ENCODE peak calls at places on chromosomes 5 and 9, in six cellular contexts. L is fibroblast of the aortic adventitia, D is AG04450, M is SK-N-SH, R is Peyer's patch, C is ovary. Y is an unnamed sample.

GRCh38 chr9:129379181-129379836 is 201.2 kb upstream of the IER5L start:
- DNase-seq in L (no peak), D (no peak), M (no peak), R (no peak), C (no peak), Y (no peak)

GRCh38 chr9:26802921-26803320 is 89.7 kb downstream of the CAAP1 start:
- DNase-seq in L (no peak), D (no peak), M (no peak), R (no peak), C (no peak), Y (no peak)

GRCh38 chr5:109105631-109106267 is 304.0 kb downstream of the PJA2 start:
- DNase-seq in L (peak), D (peak), M (peak), R (no peak), C (no peak), Y (peak)

GRCh38 chr5:103057208-103058130 is 62.5 kb downstream of the GIN1 start:
- DNase-seq in L (peak), D (no peak), M (no peak), R (no peak), C (no peak), Y (no peak)

GRCh38 chr5:151628112-151628823 is 37.1 kb upstream of the FAT2 start:
- DNase-seq in L (peak), D (no peak), M (no peak), R (no peak), C (no peak), Y (peak)

GRCh38 chr5:22557251-22557650 is 295.9 kb downstream of the CDH12 start:
- DNase-seq in L (no peak), D (no peak), M (no peak), R (no peak), C (no peak), Y (no peak)

GRCh38 chr5:134466241-134467069 is 54.8 kb upstream of the CDKN2AIPNL start:
- DNase-seq in L (peak), D (no peak), M (peak), R (peak), C (peak), Y (peak)

GRCh38 chr9:738209-738915 is 103.1 kb upstream of the DMRT1 start:
- DNase-seq in L (peak), D (peak), M (no peak), R (no peak), C (no peak), Y (peak)

GRCh38 chr5:1510631-1511030 is 13.1 kb downstream of the LPCAT1 start:
- DNase-seq in L (no peak), D (no peak), M (no peak), R (peak), C (no peak), Y (no peak)

GRCh38 chr5:93346301-93346700 is 234.7 kb downstream of the NR2F1-AS1 start:
- DNase-seq in L (no peak), D (no peak), M (no peak), R (no peak), C (no peak), Y (peak)

GRCh38 chr9:694499-695154 is 146.9 kb upstream of the DMRT1 start:
- DNase-seq in L (peak), D (peak), M (no peak), R (no peak), C (no peak), Y (peak)

GRCh38 chr5:36646507-36647023 is 40.2 kb downstream of the SLC1A3 start:
- DNase-seq in L (no peak), D (no peak), M (no peak), R (no peak), C (no peak), Y (no peak)

GRCh38 chr5:139660916-139661814 is 13.0 kb downstream of the CXXC5 start:
- DNase-seq in L (peak), D (peak), M (peak), R (no peak), C (peak), Y (peak)

GRCh38 chr9:90988318-90988717 is 186.7 kb downstream of the SYK start:
- DNase-seq in L (no peak), D (no peak), M (no peak), R (no peak), C (no peak), Y (no peak)

GRCh38 chr5:176762489-176762888 is 47.9 kb upstream of the UNC5A start:
- DNase-seq in L (no peak), D (no peak), M (no peak), R (no peak), C (no peak), Y (no peak)

GRCh38 chr5:132294728-132295504 is 722 bp downstream of the SLC22A4 start:
- DNase-seq in L (peak), D (no peak), M (no peak), R (peak), C (peak), Y (peak)

GRCh38 chr9:4994166-4994890 is 9.3 kb downstream of the JAK2 start:
- DNase-seq in L (no peak), D (no peak), M (no peak), R (no peak), C (no peak), Y (no peak)

GRCh38 chr5:140882591-140882899 is 621 bp downstream of the PCDHA13 start:
- DNase-seq in L (no peak), D (no peak), M (peak), R (no peak), C (no peak), Y (no peak)

GRCh38 chr5:115568668-115569067 is 24.1 kb upstream of the FEM1C start:
- DNase-seq in L (no peak), D (no peak), M (no peak), R (no peak), C (no peak), Y (no peak)

GRCh38 chr5:149011084-149011483 is 51.8 kb downstream of the SH3TC2 start:
- DNase-seq in L (peak), D (no peak), M (no peak), R (no peak), C (no peak), Y (peak)

GRCh38 chr5:35926389-35927051 is 11.9 kb downstream of the CAPSL start:
- DNase-seq in L (peak), D (no peak), M (peak), R (no peak), C (no peak), Y (peak)

GRCh38 chr9:38619556-38620447 is 594 bp downstream of the ANKRD18A start:
- DNase-seq in L (no peak), D (no peak), M (peak), R (peak), C (no peak), Y (no peak)

GRCh38 chr5:40441733-40442132 is 238.0 kb upstream of the PTGER4 start:
- DNase-seq in L (no peak), D (no peak), M (no peak), R (peak), C (no peak), Y (no peak)

GRCh38 chr5:123810911-123811310 is 298.9 kb downstream of the CSNK1G3 start:
- DNase-seq in L (no peak), D (no peak), M (no peak), R (no peak), C (no peak), Y (no peak)

GRCh38 chr9:93093449-93094293 is 2.3 kb upstream of the CARD19 start:
- DNase-seq in L (no peak), D (no peak), M (no peak), R (peak), C (peak), Y (no peak)

GRCh38 chr5:56918054-56918453 is 8.7 kb downstream of the SETD9 start:
- DNase-seq in L (no peak), D (no peak), M (no peak), R (no peak), C (no peak), Y (no peak)

GRCh38 chr5:150502106-150502505 is 5.8 kb upstream of the NDST1 start:
- DNase-seq in L (no peak), D (no peak), M (no peak), R (no peak), C (no peak), Y (no peak)

GRCh38 chr9:35510745-35511428 is 21.0 kb downstream of the RUSC2 start:
- DNase-seq in L (peak), D (peak), M (no peak), R (peak), C (peak), Y (peak)

GRCh38 chr9:108521063-108521462 is 334.7 kb downstream of the ACTL7B start:
- DNase-seq in L (peak), D (peak), M (no peak), R (no peak), C (no peak), Y (peak)

GRCh38 chr9:120735009-120735408 is 20.7 kb upstream of the MEGF9 start:
- DNase-seq in L (peak), D (no peak), M (no peak), R (no peak), C (no peak), Y (no peak)

GRCh38 chr9:129863059-129863690 is 27.9 kb downstream of the USP20 start:
- DNase-seq in L (peak), D (no peak), M (peak), R (no peak), C (no peak), Y (peak)

GRCh38 chr9:116279230-116279629 is 125.6 kb downstream of the PAPPA start:
- DNase-seq in L (no peak), D (no peak), M (no peak), R (no peak), C (no peak), Y (no peak)

DNA sequence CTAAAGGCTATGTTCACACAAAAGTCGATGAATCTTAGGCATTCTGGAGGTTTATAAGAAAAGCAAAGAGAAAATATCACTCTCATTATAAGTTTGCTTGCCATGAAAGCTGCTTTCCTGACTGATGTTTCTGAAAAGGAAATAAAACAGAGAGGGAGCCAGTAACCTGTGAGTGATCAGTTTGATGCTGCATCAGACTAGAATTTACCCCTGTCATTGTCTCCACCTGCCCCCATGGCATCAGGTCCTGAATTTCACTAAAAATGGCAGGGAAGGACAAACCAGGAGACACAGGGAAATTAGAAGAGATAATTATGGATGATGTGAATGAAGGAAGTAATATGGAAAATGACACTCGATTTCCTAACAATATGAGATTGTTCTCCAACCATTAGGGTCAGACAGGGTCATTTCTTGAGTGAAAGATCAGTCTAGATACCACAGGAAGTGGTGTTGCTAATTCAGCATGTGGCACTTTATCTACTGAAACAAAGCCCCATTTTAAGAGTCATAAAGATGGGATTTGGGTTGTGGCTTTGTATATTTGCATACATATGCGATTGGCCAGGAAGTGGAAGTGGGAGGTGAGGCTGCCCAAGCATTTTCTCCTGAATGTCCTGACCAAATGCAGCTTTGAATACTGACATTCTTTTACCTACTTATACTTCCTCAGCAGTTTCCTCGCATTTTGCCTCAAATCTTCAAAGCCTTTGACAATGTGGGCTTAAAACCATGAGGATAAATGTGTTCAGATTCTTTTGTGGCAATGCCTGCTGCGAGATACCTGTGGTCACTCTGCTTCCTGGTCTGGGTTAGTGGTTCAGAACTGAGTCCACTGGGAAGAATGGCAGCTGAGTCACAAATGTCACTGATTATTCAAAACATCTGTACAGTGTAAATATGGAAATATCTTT is 29.7 kb downstream of the MEGF10 start:
- DNase-seq in L (no peak), D (no peak), M (no peak), R (no peak), C (no peak), Y (peak)
- H3K4me3 ChIP-seq in L (no peak), D (no peak), M (no peak), R (no peak), C (no peak), Y (no peak)

DNA sequence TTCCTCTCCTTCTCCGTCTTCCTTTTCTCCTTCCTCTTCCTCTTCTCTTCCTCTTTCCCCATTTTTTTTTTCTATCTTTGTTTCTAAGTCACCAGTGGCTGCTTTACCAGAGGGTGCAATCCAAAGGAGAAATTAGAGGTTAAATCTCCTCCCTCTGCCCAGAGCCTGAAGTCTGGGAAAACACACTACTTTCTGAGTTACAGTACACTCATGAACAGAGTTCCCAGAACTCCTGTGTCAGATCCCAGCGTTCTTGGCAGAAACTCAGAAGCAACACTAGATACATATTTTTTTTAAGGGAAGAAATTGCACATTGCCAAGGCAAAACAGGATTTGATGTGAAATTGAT is 189.0 kb downstream of the SNCAIP start:
- DNase-seq in L (peak), D (no peak), M (no peak), R (no peak), C (no peak), Y (no peak)
- TF ChIP-seq CTCF in L (no peak), D (no peak), M (no peak), R (no peak), C (no peak), Y (no peak)

DNA sequence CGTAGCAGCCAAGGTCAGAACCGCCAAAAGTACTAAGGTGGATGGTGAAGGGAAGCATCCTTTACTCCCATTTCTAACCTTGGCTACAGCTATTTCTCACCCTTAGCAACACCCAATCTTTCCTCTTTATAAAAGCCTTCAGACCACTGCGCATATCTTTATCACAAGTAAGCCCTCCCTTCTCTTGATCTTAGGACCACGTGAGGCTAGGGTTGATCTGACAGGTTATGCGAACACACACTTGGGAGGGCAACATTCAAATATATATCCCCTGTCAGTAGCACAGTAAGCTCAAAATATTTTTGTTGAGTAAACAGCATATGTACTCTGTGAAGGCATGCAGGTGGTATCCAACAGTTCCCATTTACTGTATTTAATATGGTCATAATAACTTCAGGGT is 1.5 kb downstream of the ARSB start:
- DNase-seq in L (no peak), D (no peak), M (peak), R (no peak), C (no peak), Y (no peak)
- H3K4me3 ChIP-seq in L (peak), D (peak), M (peak), R (peak), C (no peak), Y (peak)

DNA sequence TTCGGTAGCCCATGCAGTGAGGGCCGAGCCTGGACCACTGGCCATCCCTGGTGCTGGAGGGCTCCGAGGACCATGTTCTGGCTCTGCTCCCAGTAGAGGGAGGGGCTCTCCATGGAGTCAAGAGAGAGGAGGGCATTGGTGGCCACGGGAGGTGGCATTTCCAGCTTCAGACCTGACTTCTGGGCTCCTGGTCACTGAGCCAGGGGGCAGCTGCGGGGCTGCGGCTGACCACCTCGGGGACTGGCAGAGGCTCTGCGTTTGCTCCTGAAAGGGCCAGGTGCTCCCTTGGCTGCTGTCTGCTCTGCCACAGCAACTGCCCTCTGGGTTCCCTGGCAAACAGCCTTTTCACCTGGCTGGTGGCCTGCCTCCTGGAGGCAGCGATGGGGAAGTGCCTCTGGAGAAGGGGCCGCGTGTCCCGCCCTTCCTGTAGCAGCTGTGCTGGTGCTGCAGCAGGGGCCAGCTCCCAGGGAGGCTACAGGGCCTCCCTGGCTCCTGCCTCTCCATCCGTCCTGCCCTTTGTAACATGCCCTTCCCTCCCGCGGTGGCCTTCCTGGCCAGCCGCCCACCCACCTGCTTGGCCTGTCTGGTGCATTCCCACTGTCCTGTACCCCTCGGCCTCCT is 144.6 kb downstream of the CACNA1B start:
- DNase-seq in L (no peak), D (no peak), M (peak), R (peak), C (no peak), Y (no peak)
- TF ChIP-seq CTCF in L (peak), D (no peak), M (no peak), R (peak), C (no peak), Y (no peak)

DNA sequence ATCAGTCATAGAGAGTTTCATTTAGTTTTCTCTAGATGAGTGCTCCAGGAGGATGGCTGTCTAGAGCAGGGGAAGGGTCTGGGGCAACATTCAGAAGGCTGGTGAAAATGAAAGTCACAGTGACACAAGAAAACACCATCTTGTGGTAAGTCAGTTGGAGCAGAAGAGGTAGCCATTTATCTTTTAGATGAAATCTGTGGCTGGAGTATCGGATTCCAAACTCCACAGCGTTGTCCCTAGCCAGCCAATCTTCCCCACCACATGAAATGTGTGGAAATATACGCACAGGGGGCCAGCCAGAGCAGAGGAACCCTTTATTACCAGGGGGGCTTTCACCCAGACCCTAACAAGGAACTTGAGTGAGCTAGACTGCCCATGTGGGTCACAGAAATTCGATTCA is 15.9 kb upstream of the TNFAIP8 start:
- DNase-seq in L (no peak), D (no peak), M (no peak), R (no peak), C (no peak), Y (no peak)
- H3K4me3 ChIP-seq in L (no peak), D (no peak), M (no peak), R (no peak), C (no peak), Y (no peak)